ENCODE peak calls at places on chromosomes 16 and 17, in ten cellular contexts. T is PC-3, B is lower leg skin, K is cardiac muscle cell, N is HL-60, H is HFF-Myc, C is foreskin fibroblast, O is left ventricle myocardium inferior, E is cardiac fibroblast, U is AG09309. Y is an unnamed sample.

GRCh38 chr16:81647527-81647926 is 131.6 kb upstream of the PLCG2 start:
- DNase-seq in E (peak), B (no peak), C (peak), K (no peak), O (no peak), T (peak), H (no peak), U (no peak), N (no peak), Y (no peak)

GRCh38 chr17:50071692-50072091 is 15.8 kb downstream of the ITGA3 start:
- DNase-seq in N (no peak), H (no peak), C (no peak), T (no peak), O (no peak), B (no peak), E (no peak), U (no peak), K (no peak), Y (no peak)

GRCh38 chr17:31400481-31400950 is 9.0 kb downstream of the RAB11FIP4 start:
- DNase-seq in O (no peak), E (no peak), T (no peak), K (no peak), U (no peak), H (no peak), B (no peak), N (no peak), C (no peak), Y (no peak)

GRCh38 chr17:38867179-38867994 is 2.5 kb upstream of the LASP1 start:
- DNase-seq in E (peak), C (no peak), U (no peak), H (no peak), T (peak), O (peak), N (no peak), K (peak), B (peak), Y (no peak)

GRCh38 chr17:29958947-29959657 is 17.7 kb downstream of the EFCAB5 start:
- DNase-seq in U (no peak), N (no peak), C (no peak), B (no peak), K (no peak), H (no peak), T (peak), O (no peak), E (peak), Y (no peak)

GRCh38 chr16:22428654-22429053 is 54.2 kb upstream of the CDR2 start:
- DNase-seq in K (no peak), C (no peak), O (peak), H (no peak), N (no peak), B (no peak), U (no peak), E (no peak), T (no peak), Y (no peak)

GRCh38 chr17:61362852-61363600 is 36.6 kb upstream of the TBX2 start:
- DNase-seq in E (no peak), N (no peak), T (no peak), B (no peak), U (no peak), K (no peak), C (no peak), H (no peak), O (no peak), Y (no peak)

GRCh38 chr17:20203761-20204263 is 194.7 kb downstream of the SPECC1 start:
- DNase-seq in C (peak), T (no peak), N (no peak), U (no peak), O (no peak), K (no peak), H (no peak), E (peak), B (no peak), Y (peak)

GRCh38 chr16:30185141-30185682 is 1.8 kb downstream of the CORO1A start:
- DNase-seq in C (no peak), B (no peak), U (no peak), K (no peak), T (no peak), O (peak), H (no peak), E (no peak), N (peak), Y (no peak)

GRCh38 chr17:65902831-65903549 is 288.9 kb downstream of the CEP112 start:
- DNase-seq in E (no peak), K (no peak), H (no peak), C (no peak), N (no peak), B (no peak), U (no peak), T (no peak), O (no peak), Y (no peak)

GRCh38 chr17:74987909-74988711 is 678 bp downstream of the CDR2L start:
- DNase-seq in O (peak), N (no peak), K (peak), H (no peak), E (peak), C (peak), B (peak), U (no peak), T (peak), Y (no peak)

GRCh38 chr17:79948918-79949645 is 86.6 kb downstream of the TBC1D16 start:
- DNase-seq in N (no peak), B (no peak), T (no peak), H (no peak), O (peak), E (no peak), U (no peak), C (no peak), K (no peak), Y (no peak)

GRCh38 chr16:648071-648785 is 937 bp upstream of the WDR90 start:
- DNase-seq in C (no peak), H (no peak), N (peak), E (peak), K (peak), B (no peak), O (no peak), T (no peak), U (no peak), Y (no peak)

GRCh38 chr16:66904846-66905632 is 13.6 kb downstream of the CDH16 start:
- DNase-seq in T (no peak), O (peak), U (no peak), E (no peak), K (no peak), C (no peak), H (no peak), B (no peak), N (no peak), Y (no peak)

GRCh38 chr17:45021607-45022287 is 29.7 kb downstream of the DCAKD start:
- DNase-seq in E (peak), O (peak), U (no peak), N (peak), K (peak), H (no peak), T (peak), C (peak), B (no peak), Y (no peak)

GRCh38 chr17:77281024-77281903 is 140.5 kb downstream of the SEC14L1 start:
- DNase-seq in B (peak), K (peak), U (no peak), T (peak), N (peak), H (no peak), O (peak), C (no peak), E (no peak), Y (no peak)

GRCh38 chr17:17835415-17836249 is 1.2 kb downstream of the SREBF1 start:
- DNase-seq in H (no peak), K (peak), E (peak), C (no peak), N (no peak), T (no peak), U (no peak), O (no peak), B (no peak), Y (no peak)

GRCh38 chr17:28317965-28318758 is 838 bp upstream of the TMEM97 start:
- DNase-seq in B (no peak), C (no peak), T (no peak), U (no peak), E (no peak), K (peak), H (no peak), N (no peak), O (no peak), Y (no peak)

GRCh38 chr17:62668091-62668804 is 40.8 kb downstream of the MRC2 start:
- DNase-seq in E (peak), O (no peak), C (no peak), H (no peak), N (no peak), T (peak), U (peak), B (peak), K (no peak), Y (no peak)

GRCh38 chr16:57834936-57835335 is 32.6 kb upstream of the KIFC3 start:
- DNase-seq in C (no peak), B (no peak), O (no peak), E (peak), K (peak), U (no peak), N (no peak), T (peak), H (no peak), Y (no peak)

GRCh38 chr17:80989586-80989913 is 2.1 kb upstream of the CHMP6 start:
- DNase-seq in H (no peak), E (no peak), N (no peak), T (peak), O (no peak), C (no peak), U (no peak), B (no peak), K (no peak), Y (no peak)

GRCh38 chr16:87376660-87377059 is 6.9 kb downstream of the FBXO31 start:
- DNase-seq in B (no peak), U (no peak), E (no peak), C (no peak), N (no peak), K (no peak), O (no peak), T (no peak), H (no peak), Y (no peak)

GRCh38 chr17:7440823-7441174 is 1.5 kb downstream of the FGF11 start:
- DNase-seq in B (no peak), O (peak), U (no peak), K (peak), C (no peak), E (peak), T (peak), H (no peak), N (no peak), Y (no peak)

GRCh38 chr16:69351309-69352027 is at the start of gene TMED6:
- DNase-seq in T (no peak), B (no peak), U (no peak), O (no peak), H (no peak), E (no peak), K (no peak), N (no peak), C (no peak), Y (no peak)
- H3K4me3 ChIP-seq in T (no peak), B (no peak), U (no peak), O (no peak), H (no peak), E (no peak), K (no peak), N (no peak), C (no peak), Y (no peak)

GRCh38 chr16:18936727-18937340 is 10.6 kb upstream of the SMG1 start:
- DNase-seq in C (no peak), U (no peak), N (no peak), E (no peak), B (no peak), T (no peak), K (no peak), H (no peak), O (no peak), Y (no peak)
- TF ChIP-seq CTCF in C (no peak), U (no peak), N (no peak), E (no peak), B (peak), T (no peak), K (no peak), H (no peak), O (no peak), Y (no peak)

DNA sequence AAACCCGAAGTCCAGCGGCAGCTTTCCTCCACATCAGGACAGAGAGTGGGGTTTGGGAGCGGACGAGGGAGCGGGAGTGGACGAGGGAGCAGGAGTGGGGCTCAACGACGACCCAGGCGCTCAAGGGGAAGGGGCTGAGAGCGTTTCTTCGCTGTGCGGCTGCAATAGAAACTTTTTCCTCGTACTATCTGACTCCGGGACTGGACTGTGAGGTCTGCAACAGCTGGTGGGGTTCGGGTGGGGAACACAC is 1.4 kb downstream of the FAM20A start:
- DNase-seq in C (no peak), E (no peak), B (no peak), O (peak), K (no peak), N (no peak), H (no peak), T (no peak), U (no peak), Y (no peak)
- H3K4me3 ChIP-seq in C (peak), E (peak), B (peak), O (peak), K (peak), N (no peak), H (peak), T (no peak), U (peak), Y (peak)

GRCh38 chr17:56595831-56596740 is 2.6 kb downstream of the NOG start:
- DNase-seq in O (no peak), H (no peak), U (no peak), C (no peak), T (peak), E (no peak), N (no peak), K (no peak), B (no peak), Y (no peak)

GRCh38 chr17:56593073-56593740 is at the start of gene NOG:
- DNase-seq in H (no peak), U (no peak), C (peak), N (peak), B (no peak), T (peak), O (peak), K (peak), E (peak), Y (no peak)

GRCh38 chr17:56596741-56597494 is 3.4 kb downstream of the NOG start:
- DNase-seq in K (no peak), N (no peak), E (no peak), C (no peak), U (no peak), T (no peak), H (no peak), B (no peak), O (no peak), Y (no peak)

GRCh38 chr17:56593741-56594527 is 435 bp downstream of the NOG start:
- DNase-seq in E (peak), U (peak), O (peak), C (peak), N (peak), T (peak), K (peak), B (no peak), H (no peak), Y (no peak)

GRCh38 chr17:56594528-56595418 is 1.3 kb downstream of the NOG start:
- DNase-seq in H (no peak), C (no peak), T (peak), E (peak), K (no peak), O (no peak), B (no peak), U (no peak), N (peak), Y (no peak)
- TF ChIP-seq CTCF in H (no peak), C (no peak), T (peak), E (no peak), K (no peak), O (no peak), B (no peak), U (no peak), N (no peak), Y (no peak)

GRCh38 chr16:4803479-4804243 is 1.2 kb upstream of the ROGDI start:
- DNase-seq in C (peak), K (no peak), O (no peak), N (peak), E (peak), T (no peak), H (no peak), U (no peak), B (no peak), Y (no peak)
- H3K4me3 ChIP-seq in C (no peak), K (peak), O (peak), N (peak), E (no peak), T (peak), H (no peak), U (no peak), B (no peak), Y (peak)

GRCh38 chr17:60318830-60319229 is 73.1 kb downstream of the USP32 start:
- DNase-seq in O (no peak), N (no peak), U (no peak), E (no peak), C (no peak), T (no peak), K (no peak), H (no peak), B (no peak), Y (no peak)

GRCh38 chr17:60311186-60311585 is 80.7 kb downstream of the USP32 start:
- DNase-seq in O (no peak), H (no peak), N (no peak), C (no peak), T (no peak), B (no peak), K (no peak), E (peak), U (no peak), Y (no peak)

GRCh38 chr17:60311936-60312335 is 80.0 kb downstream of the USP32 start:
- DNase-seq in O (no peak), U (no peak), T (no peak), N (no peak), B (peak), E (peak), H (no peak), C (peak), K (peak), Y (no peak)

GRCh38 chr17:60314423-60314822 is 77.5 kb downstream of the USP32 start:
- DNase-seq in K (no peak), H (no peak), T (no peak), C (no peak), B (no peak), E (no peak), U (no peak), O (no peak), N (no peak), Y (no peak)

DNA sequence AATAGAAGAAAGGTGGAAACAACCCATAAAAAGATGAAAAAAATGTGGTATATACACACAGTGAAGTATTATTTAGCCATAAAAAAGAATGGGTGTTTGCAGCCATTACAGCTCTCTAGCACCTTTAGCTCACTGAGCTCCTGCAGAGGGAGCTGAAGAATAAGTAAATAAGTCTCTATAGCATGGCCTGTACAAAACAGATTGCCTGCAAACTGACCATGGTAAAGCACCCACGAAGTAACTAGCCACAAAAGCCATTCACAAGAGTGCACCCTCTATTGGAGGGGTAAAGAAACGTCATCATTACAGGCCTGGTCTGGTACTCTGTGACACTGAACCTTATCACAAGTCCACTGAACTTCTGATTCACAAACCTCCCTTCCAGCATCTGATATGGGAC is 76.3 kb downstream of the USP32 start:
- DNase-seq in N (no peak), E (no peak), K (no peak), B (no peak), O (no peak), H (no peak), U (no peak), T (peak), C (no peak), Y (no peak)
- TF ChIP-seq CTCF in N (no peak), E (peak), K (peak), B (no peak), O (no peak), H (peak), U (peak), T (peak), C (no peak), Y (peak)